ENCODE peak calls at places on chromosomes 13 and 19, in six cellular contexts. One of them, this sample, is unnamed.

GRCh38 chr19:10603084-10603872 is 16.2 kb upstream of the AP1M2 start:
- DNase-seq in SK-N-SH: peak
- DNase-seq in A549: no peak
- DNase-seq in tibial nerve: no peak
- DNase-seq in H1: peak
- DNase-seq in stomach: peak
- DNase-seq in this sample: peak

GRCh38 chr13:45055902-45056648 is 64.2 kb upstream of the GTF2F2 start:
- DNase-seq in SK-N-SH: no peak
- DNase-seq in A549: no peak
- DNase-seq in tibial nerve: peak
- DNase-seq in H1: no peak
- DNase-seq in stomach: no peak
- DNase-seq in this sample: peak

GRCh38 chr13:26446751-26447150 is 110.7 kb upstream of the WASF3 start:
- DNase-seq in SK-N-SH: no peak
- DNase-seq in A549: no peak
- DNase-seq in tibial nerve: no peak
- DNase-seq in H1: no peak
- DNase-seq in stomach: no peak
- DNase-seq in this sample: no peak

GRCh38 chr19:54338521-54338920 is 441 bp downstream of the LILRA4 start:
- DNase-seq in SK-N-SH: no peak
- DNase-seq in A549: no peak
- DNase-seq in tibial nerve: no peak
- DNase-seq in H1: no peak
- DNase-seq in stomach: no peak
- DNase-seq in this sample: no peak

GRCh38 chr13:60090579-60090978 is 73.1 kb downstream of the DIAPH3 start:
- DNase-seq in SK-N-SH: no peak
- DNase-seq in A549: no peak
- DNase-seq in tibial nerve: no peak
- DNase-seq in H1: no peak
- DNase-seq in stomach: no peak
- DNase-seq in this sample: no peak

GRCh38 chr13:107329991-107330390 is 762.1 kb upstream of the ARGLU1 start:
- DNase-seq in SK-N-SH: no peak
- DNase-seq in A549: no peak
- DNase-seq in tibial nerve: no peak
- DNase-seq in H1: no peak
- DNase-seq in stomach: no peak
- DNase-seq in this sample: no peak

GRCh38 chr19:778910-779653 is 18.2 kb upstream of the PTBP1 start:
- DNase-seq in SK-N-SH: no peak
- DNase-seq in A549: peak
- DNase-seq in tibial nerve: peak
- DNase-seq in H1: no peak
- DNase-seq in stomach: no peak
- DNase-seq in this sample: peak

GRCh38 chr19:6590458-6591319 is at the start of gene CD70:
- DNase-seq in SK-N-SH: no peak
- DNase-seq in A549: peak
- DNase-seq in tibial nerve: no peak
- DNase-seq in H1: peak
- DNase-seq in stomach: no peak
- DNase-seq in this sample: peak

GRCh38 chr19:32287811-32288227 is 57.6 kb upstream of the ZNF507 start:
- DNase-seq in SK-N-SH: no peak
- DNase-seq in A549: peak
- DNase-seq in tibial nerve: peak
- DNase-seq in H1: peak
- DNase-seq in stomach: peak
- DNase-seq in this sample: peak

GRCh38 chr13:70580825-70581224 is 472.6 kb upstream of the KLHL1 start:
- DNase-seq in SK-N-SH: no peak
- DNase-seq in A549: no peak
- DNase-seq in tibial nerve: no peak
- DNase-seq in H1: no peak
- DNase-seq in stomach: no peak
- DNase-seq in this sample: no peak

GRCh38 chr19:52518646-52519045 is 8.8 kb upstream of the ZNF808 start:
- DNase-seq in SK-N-SH: no peak
- DNase-seq in A549: no peak
- DNase-seq in tibial nerve: no peak
- DNase-seq in H1: no peak
- DNase-seq in stomach: no peak
- DNase-seq in this sample: no peak

GRCh38 chr13:79812070-79812850 is 331.3 kb downstream of the NDFIP2 start:
- DNase-seq in SK-N-SH: no peak
- DNase-seq in A549: no peak
- DNase-seq in tibial nerve: no peak
- DNase-seq in H1: no peak
- DNase-seq in stomach: no peak
- DNase-seq in this sample: no peak

GRCh38 chr13:111006508-111007031 is 91.7 kb upstream of the ANKRD10 start:
- DNase-seq in SK-N-SH: no peak
- DNase-seq in A549: no peak
- DNase-seq in tibial nerve: peak
- DNase-seq in H1: no peak
- DNase-seq in stomach: no peak
- DNase-seq in this sample: peak

GRCh38 chr13:109844396-109844795 is 58.0 kb upstream of the IRS2 start:
- DNase-seq in SK-N-SH: no peak
- DNase-seq in A549: no peak
- DNase-seq in tibial nerve: no peak
- DNase-seq in H1: no peak
- DNase-seq in stomach: peak
- DNase-seq in this sample: no peak

GRCh38 chr13:86760620-86761019 is 910.6 kb upstream of the SLITRK5 start:
- DNase-seq in SK-N-SH: no peak
- DNase-seq in A549: no peak
- DNase-seq in tibial nerve: no peak
- DNase-seq in H1: no peak
- DNase-seq in stomach: no peak
- DNase-seq in this sample: no peak

GRCh38 chr13:24253520-24254150 is 55.7 kb upstream of the C1QTNF9 start:
- DNase-seq in SK-N-SH: no peak
- DNase-seq in A549: no peak
- DNase-seq in tibial nerve: no peak
- DNase-seq in H1: no peak
- DNase-seq in stomach: no peak
- DNase-seq in this sample: no peak

GRCh38 chr13:46552302-46552680 is 679 bp upstream of the LRCH1 start:
- DNase-seq in SK-N-SH: no peak
- DNase-seq in A549: no peak
- DNase-seq in tibial nerve: no peak
- DNase-seq in H1: no peak
- DNase-seq in stomach: peak
- DNase-seq in this sample: peak

GRCh38 chr19:50311723-50312635 is 17.2 kb downstream of the KCNC3 start:
- DNase-seq in SK-N-SH: peak
- DNase-seq in A549: peak
- DNase-seq in tibial nerve: no peak
- DNase-seq in H1: peak
- DNase-seq in stomach: no peak
- DNase-seq in this sample: no peak
- H3K4me3 ChIP-seq in SK-N-SH: peak
- H3K4me3 ChIP-seq in A549: peak
- H3K4me3 ChIP-seq in tibial nerve: no peak
- H3K4me3 ChIP-seq in H1: peak
- H3K4me3 ChIP-seq in stomach: no peak
- H3K4me3 ChIP-seq in this sample: no peak

GRCh38 chr19:5326545-5326944 is 14.1 kb downstream of the PTPRS start:
- DNase-seq in SK-N-SH: no peak
- DNase-seq in A549: no peak
- DNase-seq in tibial nerve: no peak
- DNase-seq in H1: no peak
- DNase-seq in stomach: no peak
- DNase-seq in this sample: no peak

GRCh38 chr19:5329141-5329540 is 11.5 kb downstream of the PTPRS start:
- DNase-seq in SK-N-SH: no peak
- DNase-seq in A549: no peak
- DNase-seq in tibial nerve: no peak
- DNase-seq in H1: no peak
- DNase-seq in stomach: no peak
- DNase-seq in this sample: no peak

GRCh38 chr19:5324947-5325346 is 15.7 kb downstream of the PTPRS start:
- DNase-seq in SK-N-SH: no peak
- DNase-seq in A549: no peak
- DNase-seq in tibial nerve: no peak
- DNase-seq in H1: no peak
- DNase-seq in stomach: no peak
- DNase-seq in this sample: no peak

GRCh38 chr19:5330307-5330720 is 10.3 kb downstream of the PTPRS start:
- DNase-seq in SK-N-SH: no peak
- DNase-seq in A549: no peak
- DNase-seq in tibial nerve: no peak
- DNase-seq in H1: no peak
- DNase-seq in stomach: no peak
- DNase-seq in this sample: no peak

DNA sequence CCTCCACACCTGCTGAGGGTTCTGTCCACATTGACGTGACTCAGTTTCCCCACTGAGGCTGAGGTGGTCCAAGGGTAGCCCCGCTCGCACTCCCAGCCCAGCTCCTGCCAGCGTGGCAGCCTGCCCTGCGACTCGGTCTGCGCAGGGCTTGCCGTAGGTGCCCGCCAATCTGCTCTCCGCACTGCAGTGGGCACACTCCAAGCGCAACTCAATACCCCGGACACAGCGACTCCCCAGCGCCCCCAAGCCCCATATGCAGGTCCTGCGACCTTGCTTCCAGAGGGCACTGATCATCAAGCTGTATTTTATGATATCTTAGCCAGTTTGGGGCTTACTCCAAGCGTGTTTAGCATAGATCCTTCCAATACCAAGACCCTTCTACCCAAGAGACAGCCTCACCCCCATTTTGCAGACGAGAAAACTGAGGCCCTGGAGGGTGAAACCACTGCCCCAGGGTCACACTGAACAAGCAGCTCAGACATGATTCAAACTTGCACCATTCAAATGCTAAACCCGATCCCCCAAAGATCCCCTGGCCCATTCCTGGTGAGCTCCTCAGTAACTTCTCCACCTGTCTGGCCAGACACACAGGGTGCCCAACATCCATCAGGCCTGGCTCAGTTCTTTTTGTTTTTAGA is 13.5 kb downstream of the PTPRS start:
- DNase-seq in SK-N-SH: no peak
- DNase-seq in A549: no peak
- DNase-seq in tibial nerve: no peak
- DNase-seq in H1: peak
- DNase-seq in stomach: no peak
- DNase-seq in this sample: no peak
- TF ChIP-seq CTCF in SK-N-SH: no peak
- TF ChIP-seq CTCF in A549: no peak
- TF ChIP-seq CTCF in tibial nerve: no peak
- TF ChIP-seq CTCF in H1: peak
- TF ChIP-seq CTCF in stomach: no peak
- TF ChIP-seq CTCF in this sample: no peak

GRCh38 chr19:56125806-56126590 is 4.9 kb upstream of the ZNF787 start:
- DNase-seq in SK-N-SH: no peak
- DNase-seq in A549: no peak
- DNase-seq in tibial nerve: no peak
- DNase-seq in H1: no peak
- DNase-seq in stomach: no peak
- DNase-seq in this sample: peak
- TF ChIP-seq EP300 in SK-N-SH: no peak
- TF ChIP-seq EP300 in A549: no peak
- TF ChIP-seq EP300 in tibial nerve: no peak
- TF ChIP-seq EP300 in H1: no peak
- TF ChIP-seq EP300 in stomach: no peak
- TF ChIP-seq EP300 in this sample: no peak

GRCh38 chr13:52793507-52793906 is 53.9 kb upstream of the CNMD start:
- DNase-seq in SK-N-SH: no peak
- DNase-seq in A549: no peak
- DNase-seq in tibial nerve: no peak
- DNase-seq in H1: no peak
- DNase-seq in stomach: no peak
- DNase-seq in this sample: no peak
- H3K4me3 ChIP-seq in SK-N-SH: no peak
- H3K4me3 ChIP-seq in A549: no peak
- H3K4me3 ChIP-seq in tibial nerve: no peak
- H3K4me3 ChIP-seq in H1: no peak
- H3K4me3 ChIP-seq in stomach: no peak
- H3K4me3 ChIP-seq in this sample: no peak

GRCh38 chr19:2328401-2329161 is at the start of the genes LSM7 and SPPL2B:
- DNase-seq in SK-N-SH: peak
- DNase-seq in A549: peak
- DNase-seq in tibial nerve: peak
- DNase-seq in H1: peak
- DNase-seq in stomach: peak
- DNase-seq in this sample: peak
- TF ChIP-seq CTCF in SK-N-SH: no peak
- TF ChIP-seq CTCF in A549: no peak
- TF ChIP-seq CTCF in tibial nerve: peak
- TF ChIP-seq CTCF in H1: no peak
- TF ChIP-seq CTCF in stomach: no peak
- TF ChIP-seq CTCF in this sample: no peak

DNA sequence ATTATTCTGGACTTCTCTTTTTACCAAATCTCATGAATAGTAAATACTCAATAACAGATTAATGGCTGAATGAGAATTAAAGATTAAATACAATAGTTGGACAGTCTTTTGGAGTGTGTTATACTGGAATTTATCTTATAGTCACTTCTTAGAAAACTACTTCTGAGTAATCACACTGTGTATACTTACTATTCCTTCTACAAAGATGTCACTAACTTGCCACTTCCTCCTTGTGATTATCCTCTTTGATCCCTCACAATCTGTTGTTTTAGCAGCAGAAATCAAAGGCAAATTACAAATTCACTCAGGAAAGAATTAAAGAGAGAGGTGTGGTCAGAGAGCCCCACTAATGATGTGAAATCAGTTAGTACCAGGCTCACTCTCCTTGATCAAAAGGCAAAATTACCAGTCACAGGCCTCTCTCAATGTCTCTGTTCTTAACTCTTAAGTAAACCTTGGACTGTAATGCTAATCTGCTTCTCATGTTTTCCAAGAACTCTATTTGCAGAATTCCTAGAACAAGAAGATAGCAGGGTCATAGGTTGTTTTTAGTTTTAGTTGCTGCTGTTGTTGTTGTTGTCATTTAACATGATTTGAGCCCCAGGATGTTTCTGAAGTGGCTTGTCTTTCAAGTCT is 37.3 kb upstream of the FNDC3A start:
- DNase-seq in SK-N-SH: no peak
- DNase-seq in A549: no peak
- DNase-seq in tibial nerve: no peak
- DNase-seq in H1: no peak
- DNase-seq in stomach: no peak
- DNase-seq in this sample: no peak
- TF ChIP-seq EP300 in SK-N-SH: no peak
- TF ChIP-seq EP300 in A549: no peak
- TF ChIP-seq EP300 in tibial nerve: no peak
- TF ChIP-seq EP300 in H1: no peak
- TF ChIP-seq EP300 in stomach: no peak
- TF ChIP-seq EP300 in this sample: no peak

GRCh38 chr13:82747948-82748347 is 1134.3 kb downstream of the SLITRK1 start:
- DNase-seq in SK-N-SH: no peak
- DNase-seq in A549: no peak
- DNase-seq in tibial nerve: no peak
- DNase-seq in H1: no peak
- DNase-seq in stomach: no peak
- DNase-seq in this sample: no peak
- H3K4me3 ChIP-seq in SK-N-SH: no peak
- H3K4me3 ChIP-seq in A549: no peak
- H3K4me3 ChIP-seq in tibial nerve: no peak
- H3K4me3 ChIP-seq in H1: no peak
- H3K4me3 ChIP-seq in stomach: no peak
- H3K4me3 ChIP-seq in this sample: no peak

This sample was measured in transverse colon.